ENCODE peak calls at places on chromosomes 3 and 15, in eight cellular contexts. One of them, this sample, is unnamed.

GRCh38 chr15:42802168-42802567 is 65.2 kb upstream of the CDAN1 start:
- DNase-seq in glomerular endothelial cell: no peak
- DNase-seq in neural progenitor cell: no peak
- DNase-seq in kidney: no peak
- DNase-seq in astrocyte of the spinal cord: no peak
- DNase-seq in body of pancreas: no peak
- DNase-seq in AG04450: no peak
- DNase-seq in HEK293T: no peak
- DNase-seq in this sample: no peak

GRCh38 chr3:135106445-135106844 is 311.4 kb downstream of the EPHB1 start:
- DNase-seq in glomerular endothelial cell: no peak
- DNase-seq in neural progenitor cell: peak; percentile 84
- DNase-seq in kidney: no peak
- DNase-seq in astrocyte of the spinal cord: no peak
- DNase-seq in body of pancreas: peak; percentile 40
- DNase-seq in AG04450: no peak
- DNase-seq in HEK293T: peak; percentile 53
- DNase-seq in this sample: peak; percentile 48

GRCh38 chr15:23457890-23458289 is 10.8 kb upstream of the GOLGA6L2 start:
- DNase-seq in glomerular endothelial cell: no peak
- DNase-seq in neural progenitor cell: no peak
- DNase-seq in kidney: no peak
- DNase-seq in astrocyte of the spinal cord: no peak
- DNase-seq in body of pancreas: no peak
- DNase-seq in AG04450: no peak
- DNase-seq in HEK293T: no peak
- DNase-seq in this sample: no peak

GRCh38 chr15:31298707-31299172 is 27.9 kb upstream of the KLF13 start:
- DNase-seq in glomerular endothelial cell: no peak
- DNase-seq in neural progenitor cell: no peak
- DNase-seq in kidney: no peak
- DNase-seq in astrocyte of the spinal cord: no peak
- DNase-seq in body of pancreas: no peak
- DNase-seq in AG04450: no peak
- DNase-seq in HEK293T: no peak
- DNase-seq in this sample: no peak

GRCh38 chr15:25763954-25764353 is 99.2 kb downstream of the ATP10A start:
- DNase-seq in glomerular endothelial cell: no peak
- DNase-seq in neural progenitor cell: no peak
- DNase-seq in kidney: no peak
- DNase-seq in astrocyte of the spinal cord: no peak
- DNase-seq in body of pancreas: no peak
- DNase-seq in AG04450: no peak
- DNase-seq in HEK293T: no peak
- DNase-seq in this sample: no peak

GRCh38 chr15:69613182-69613581 is 160.6 kb downstream of the RPLP1 start:
- DNase-seq in glomerular endothelial cell: no peak
- DNase-seq in neural progenitor cell: no peak
- DNase-seq in kidney: no peak
- DNase-seq in astrocyte of the spinal cord: no peak
- DNase-seq in body of pancreas: no peak
- DNase-seq in AG04450: no peak
- DNase-seq in HEK293T: no peak
- DNase-seq in this sample: no peak

GRCh38 chr3:5058463-5058862 is 63.6 kb upstream of the ARL8B start:
- DNase-seq in glomerular endothelial cell: no peak
- DNase-seq in neural progenitor cell: no peak
- DNase-seq in kidney: no peak
- DNase-seq in astrocyte of the spinal cord: peak; percentile 72
- DNase-seq in body of pancreas: no peak
- DNase-seq in AG04450: no peak
- DNase-seq in HEK293T: no peak
- DNase-seq in this sample: peak; percentile 52

GRCh38 chr15:81338422-81339007 is 14.6 kb upstream of the STARD5 start:
- DNase-seq in glomerular endothelial cell: no peak
- DNase-seq in neural progenitor cell: no peak
- DNase-seq in kidney: no peak
- DNase-seq in astrocyte of the spinal cord: peak; percentile 89
- DNase-seq in body of pancreas: peak; percentile 27
- DNase-seq in AG04450: peak; percentile 52
- DNase-seq in HEK293T: no peak
- DNase-seq in this sample: peak; percentile 82

GRCh38 chr3:100384735-100385134 is 16.2 kb downstream of the TOMM70 start:
- DNase-seq in glomerular endothelial cell: no peak
- DNase-seq in neural progenitor cell: no peak
- DNase-seq in kidney: no peak
- DNase-seq in astrocyte of the spinal cord: peak; percentile 9
- DNase-seq in body of pancreas: no peak
- DNase-seq in AG04450: peak; percentile 34
- DNase-seq in HEK293T: no peak
- DNase-seq in this sample: no peak

GRCh38 chr3:193590088-193590856 is 2.7 kb upstream of the OPA1 start:
- DNase-seq in glomerular endothelial cell: no peak
- DNase-seq in neural progenitor cell: no peak
- DNase-seq in kidney: no peak
- DNase-seq in astrocyte of the spinal cord: peak; percentile 84
- DNase-seq in body of pancreas: no peak
- DNase-seq in AG04450: no peak
- DNase-seq in HEK293T: peak; percentile 10
- DNase-seq in this sample: peak; percentile 83

GRCh38 chr3:129558772-129559564 is 16.0 kb downstream of the H1-8 start:
- DNase-seq in glomerular endothelial cell: no peak
- DNase-seq in neural progenitor cell: no peak
- DNase-seq in kidney: no peak
- DNase-seq in astrocyte of the spinal cord: peak; percentile 61
- DNase-seq in body of pancreas: no peak
- DNase-seq in AG04450: peak; percentile 32
- DNase-seq in HEK293T: no peak
- DNase-seq in this sample: peak; percentile 98

GRCh38 chr3:149101154-149101553 is 14.8 kb upstream of the HLTF start:
- DNase-seq in glomerular endothelial cell: no peak
- DNase-seq in neural progenitor cell: no peak
- DNase-seq in kidney: no peak
- DNase-seq in astrocyte of the spinal cord: no peak
- DNase-seq in body of pancreas: no peak
- DNase-seq in AG04450: no peak
- DNase-seq in HEK293T: no peak
- DNase-seq in this sample: no peak

GRCh38 chr3:32018723-32019564 is 37.4 kb downstream of the ZNF860 start:
- DNase-seq in glomerular endothelial cell: peak; percentile 36
- DNase-seq in neural progenitor cell: peak; percentile 63
- DNase-seq in kidney: no peak
- DNase-seq in astrocyte of the spinal cord: peak; percentile 59
- DNase-seq in body of pancreas: peak; percentile 30
- DNase-seq in AG04450: no peak
- DNase-seq in HEK293T: peak; percentile 60
- DNase-seq in this sample: peak; percentile 43

GRCh38 chr15:59266015-59266414 is 59.4 kb downstream of the LDHAL6B start:
- DNase-seq in glomerular endothelial cell: no peak
- DNase-seq in neural progenitor cell: no peak
- DNase-seq in kidney: no peak
- DNase-seq in astrocyte of the spinal cord: no peak
- DNase-seq in body of pancreas: peak; percentile 8
- DNase-seq in AG04450: no peak
- DNase-seq in HEK293T: no peak
- DNase-seq in this sample: no peak

GRCh38 chr15:51089699-51090098 is 5.0 kb downstream of the TNFAIP8L3 start:
- DNase-seq in glomerular endothelial cell: no peak
- DNase-seq in neural progenitor cell: no peak
- DNase-seq in kidney: no peak
- DNase-seq in astrocyte of the spinal cord: no peak
- DNase-seq in body of pancreas: no peak
- DNase-seq in AG04450: no peak
- DNase-seq in HEK293T: no peak
- DNase-seq in this sample: peak; percentile 54

GRCh38 chr15:66883322-66883911 is 181.4 kb downstream of the SMAD6 start:
- DNase-seq in glomerular endothelial cell: peak; percentile 92
- DNase-seq in neural progenitor cell: peak; percentile 68
- DNase-seq in kidney: peak; percentile 95
- DNase-seq in astrocyte of the spinal cord: peak; percentile 100
- DNase-seq in body of pancreas: peak; percentile 91
- DNase-seq in AG04450: peak; percentile 99
- DNase-seq in HEK293T: peak; percentile 44
- DNase-seq in this sample: peak; percentile 100

GRCh38 chr3:159941043-159941994 is 47.3 kb upstream of the IL12A start:
- DNase-seq in glomerular endothelial cell: no peak
- DNase-seq in neural progenitor cell: no peak
- DNase-seq in kidney: no peak
- DNase-seq in astrocyte of the spinal cord: no peak
- DNase-seq in body of pancreas: no peak
- DNase-seq in AG04450: no peak
- DNase-seq in HEK293T: no peak
- DNase-seq in this sample: peak; percentile 67

GRCh38 chr3:15616053-15616452 is 14.5 kb downstream of the BTD start:
- DNase-seq in glomerular endothelial cell: no peak
- DNase-seq in neural progenitor cell: no peak
- DNase-seq in kidney: no peak
- DNase-seq in astrocyte of the spinal cord: peak; percentile 26
- DNase-seq in body of pancreas: no peak
- DNase-seq in AG04450: no peak
- DNase-seq in HEK293T: no peak
- DNase-seq in this sample: peak; percentile 19

GRCh38 chr3:169660709-169661566 is 2.6 kb downstream of the MECOM start:
- DNase-seq in glomerular endothelial cell: no peak
- DNase-seq in neural progenitor cell: peak; percentile 67
- DNase-seq in kidney: no peak
- DNase-seq in astrocyte of the spinal cord: peak; percentile 55
- DNase-seq in body of pancreas: peak; percentile 50
- DNase-seq in AG04450: no peak
- DNase-seq in HEK293T: no peak
- DNase-seq in this sample: no peak

GRCh38 chr3:114498779-114499370 is 205.0 kb downstream of the TIGIT start:
- DNase-seq in glomerular endothelial cell: no peak
- DNase-seq in neural progenitor cell: peak; percentile 36
- DNase-seq in kidney: no peak
- DNase-seq in astrocyte of the spinal cord: peak; percentile 84
- DNase-seq in body of pancreas: peak; percentile 11
- DNase-seq in AG04450: no peak
- DNase-seq in HEK293T: peak; percentile 27
- DNase-seq in this sample: peak; percentile 97

GRCh38 chr15:65653341-65653740 is 31.6 kb downstream of the SLC24A1 start:
- DNase-seq in glomerular endothelial cell: no peak
- DNase-seq in neural progenitor cell: no peak
- DNase-seq in kidney: no peak
- DNase-seq in astrocyte of the spinal cord: peak; percentile 31
- DNase-seq in body of pancreas: no peak
- DNase-seq in AG04450: no peak
- DNase-seq in HEK293T: no peak
- DNase-seq in this sample: peak; percentile 51

GRCh38 chr15:56739474-56739873 is 6.2 kb upstream of the ZNF280D start:
- DNase-seq in glomerular endothelial cell: no peak
- DNase-seq in neural progenitor cell: no peak
- DNase-seq in kidney: no peak
- DNase-seq in astrocyte of the spinal cord: no peak
- DNase-seq in body of pancreas: no peak
- DNase-seq in AG04450: no peak
- DNase-seq in HEK293T: no peak
- DNase-seq in this sample: no peak

GRCh38 chr15:71103102-71103676 is 12.1 kb upstream of the THSD4 start:
- DNase-seq in glomerular endothelial cell: no peak
- DNase-seq in neural progenitor cell: peak; percentile 26
- DNase-seq in kidney: no peak
- DNase-seq in astrocyte of the spinal cord: peak; percentile 54
- DNase-seq in body of pancreas: peak; percentile 27
- DNase-seq in AG04450: no peak
- DNase-seq in HEK293T: peak; percentile 56
- DNase-seq in this sample: peak; percentile 54

GRCh38 chr15:52106641-52107040 is 5.9 kb downstream of the BCL2L10 start:
- DNase-seq in glomerular endothelial cell: no peak
- DNase-seq in neural progenitor cell: no peak
- DNase-seq in kidney: no peak
- DNase-seq in astrocyte of the spinal cord: no peak
- DNase-seq in body of pancreas: no peak
- DNase-seq in AG04450: no peak
- DNase-seq in HEK293T: no peak
- DNase-seq in this sample: no peak

GRCh38 chr15:80405554-80405850 is 1.3 kb downstream of the ARNT2 start:
- DNase-seq in glomerular endothelial cell: no peak
- DNase-seq in neural progenitor cell: no peak
- DNase-seq in kidney: no peak
- DNase-seq in astrocyte of the spinal cord: no peak
- DNase-seq in body of pancreas: no peak
- DNase-seq in AG04450: no peak
- DNase-seq in HEK293T: no peak
- DNase-seq in this sample: no peak

GRCh38 chr3:192727032-192727847 is at the start of gene FGF12:
- DNase-seq in glomerular endothelial cell: no peak
- DNase-seq in neural progenitor cell: peak; percentile 96
- DNase-seq in kidney: peak; percentile 80
- DNase-seq in astrocyte of the spinal cord: peak; percentile 25
- DNase-seq in body of pancreas: peak; percentile 69
- DNase-seq in AG04450: no peak
- DNase-seq in HEK293T: peak; percentile 81
- DNase-seq in this sample: peak; percentile 28

GRCh38 chr15:92809064-92809879 is 90.9 kb upstream of the CHD2 start:
- DNase-seq in glomerular endothelial cell: no peak
- DNase-seq in neural progenitor cell: peak; percentile 99
- DNase-seq in kidney: peak; percentile 100
- DNase-seq in astrocyte of the spinal cord: peak; percentile 98
- DNase-seq in body of pancreas: peak; percentile 98
- DNase-seq in AG04450: peak; percentile 94
- DNase-seq in HEK293T: peak; percentile 96
- DNase-seq in this sample: peak; percentile 95

GRCh38 chr15:29138260-29138659 is 131.4 kb downstream of the NSMCE3 start:
- DNase-seq in glomerular endothelial cell: no peak
- DNase-seq in neural progenitor cell: no peak
- DNase-seq in kidney: no peak
- DNase-seq in astrocyte of the spinal cord: no peak
- DNase-seq in body of pancreas: no peak
- DNase-seq in AG04450: no peak
- DNase-seq in HEK293T: no peak
- DNase-seq in this sample: no peak

GRCh38 chr3:107142786-107143185 is 234.5 kb upstream of the CCDC54 start:
- DNase-seq in glomerular endothelial cell: no peak
- DNase-seq in neural progenitor cell: peak; percentile 76
- DNase-seq in kidney: no peak
- DNase-seq in astrocyte of the spinal cord: no peak
- DNase-seq in body of pancreas: no peak
- DNase-seq in AG04450: no peak
- DNase-seq in HEK293T: no peak
- DNase-seq in this sample: no peak

GRCh38 chr3:29759021-29759359 is 478.1 kb downstream of the RBMS3 start:
- DNase-seq in glomerular endothelial cell: no peak
- DNase-seq in neural progenitor cell: no peak
- DNase-seq in kidney: no peak
- DNase-seq in astrocyte of the spinal cord: no peak
- DNase-seq in body of pancreas: peak; percentile 60
- DNase-seq in AG04450: peak; percentile 42
- DNase-seq in HEK293T: no peak
- DNase-seq in this sample: peak; percentile 73

GRCh38 chr3:66498718-66499611 is 1.9 kb downstream of the LRIG1 start:
- DNase-seq in glomerular endothelial cell: no peak
- DNase-seq in neural progenitor cell: no peak
- DNase-seq in kidney: peak; percentile 48
- DNase-seq in astrocyte of the spinal cord: no peak
- DNase-seq in body of pancreas: no peak
- DNase-seq in AG04450: no peak
- DNase-seq in HEK293T: no peak
- DNase-seq in this sample: no peak

GRCh38 chr3:170868577-170869239 is 1.3 kb downstream of the RPL22L1 start:
- DNase-seq in glomerular endothelial cell: no peak
- DNase-seq in neural progenitor cell: no peak
- DNase-seq in kidney: no peak
- DNase-seq in astrocyte of the spinal cord: no peak
- DNase-seq in body of pancreas: no peak
- DNase-seq in AG04450: no peak
- DNase-seq in HEK293T: no peak
- DNase-seq in this sample: no peak

This sample was measured in M059J.